ENCODE peak calls at places on chromosomes 3 and 15, in four cellular contexts. One of them, this sample, is unnamed.

GRCh38 chr3:122680381-122681293 is at the start of gene PARP14:
- DNase-seq in K562: peak
- DNase-seq in A549: peak
- DNase-seq in HepG2: peak
- DNase-seq in this sample: no peak

GRCh38 chr15:40386480-40386879 is 4.0 kb downstream of the KNSTRN start:
- DNase-seq in A549: no peak
- DNase-seq in HepG2: no peak
- DNase-seq in K562: no peak
- DNase-seq in this sample: no peak

GRCh38 chr15:58755956-58756355 is 6.4 kb upstream of the ADAM10 start:
- DNase-seq in K562: peak
- DNase-seq in HepG2: no peak
- DNase-seq in A549: no peak
- DNase-seq in this sample: no peak

GRCh38 chr3:50516048-50516871 is 12.8 kb upstream of the CACNA2D2 start:
- DNase-seq in HepG2: peak
- DNase-seq in K562: peak
- DNase-seq in A549: no peak
- DNase-seq in this sample: no peak

GRCh38 chr15:38589502-38589901 is 24.9 kb upstream of the RASGRP1 start:
- DNase-seq in K562: peak
- DNase-seq in A549: peak
- DNase-seq in HepG2: no peak
- DNase-seq in this sample: no peak

GRCh38 chr3:58617338-58617761 is 40.2 kb upstream of the FAM107A start:
- DNase-seq in A549: no peak
- DNase-seq in K562: no peak
- DNase-seq in HepG2: no peak
- DNase-seq in this sample: no peak

GRCh38 chr15:39317225-39317624 is 263.7 kb upstream of the THBS1 start:
- DNase-seq in HepG2: no peak
- DNase-seq in K562: no peak
- DNase-seq in A549: no peak
- DNase-seq in this sample: no peak

GRCh38 chr3:136818851-136819783 is at the start of gene SLC35G2:
- DNase-seq in A549: peak
- DNase-seq in HepG2: peak
- DNase-seq in K562: peak
- DNase-seq in this sample: no peak

GRCh38 chr3:68447885-68448284 is 484.5 kb downstream of the TAFA4 start:
- DNase-seq in HepG2: no peak
- DNase-seq in A549: no peak
- DNase-seq in K562: no peak
- DNase-seq in this sample: no peak

GRCh38 chr3:181966387-181966786 is 254.7 kb downstream of the SOX2 start:
- DNase-seq in A549: no peak
- DNase-seq in K562: no peak
- DNase-seq in HepG2: no peak
- DNase-seq in this sample: no peak

GRCh38 chr3:94936023-94936580 is 873.2 kb downstream of the NSUN3 start:
- DNase-seq in K562: no peak
- DNase-seq in A549: no peak
- DNase-seq in HepG2: peak
- DNase-seq in this sample: no peak

GRCh38 chr3:184884359-184885017 is 72.5 kb downstream of the VPS8 start:
- DNase-seq in HepG2: no peak
- DNase-seq in A549: no peak
- DNase-seq in K562: no peak
- DNase-seq in this sample: peak

GRCh38 chr3:193865339-193865738 is 270.6 kb upstream of the HES1 start:
- DNase-seq in K562: no peak
- DNase-seq in HepG2: no peak
- DNase-seq in A549: no peak
- DNase-seq in this sample: no peak

GRCh38 chr15:98684441-98684840 is 36.1 kb downstream of the IGF1R start:
- DNase-seq in HepG2: no peak
- DNase-seq in K562: no peak
- DNase-seq in A549: no peak
- DNase-seq in this sample: no peak

GRCh38 chr3:71092665-71093064 is 490.9 kb downstream of the FOXP1 start:
- DNase-seq in A549: no peak
- DNase-seq in HepG2: no peak
- DNase-seq in K562: no peak
- DNase-seq in this sample: no peak

GRCh38 chr15:90191795-90192494 is 9.2 kb upstream of the SEMA4B start:
- DNase-seq in A549: peak
- DNase-seq in HepG2: peak
- DNase-seq in K562: peak
- DNase-seq in this sample: peak

GRCh38 chr3:95399580-95399979 is 1336.7 kb downstream of the NSUN3 start:
- DNase-seq in A549: no peak
- DNase-seq in HepG2: no peak
- DNase-seq in K562: no peak
- DNase-seq in this sample: no peak

GRCh38 chr3:123202451-123202850 is 708 bp downstream of the SEC22A start:
- DNase-seq in K562: peak
- DNase-seq in HepG2: peak
- DNase-seq in A549: peak
- DNase-seq in this sample: no peak

GRCh38 chr3:150370129-150370602 is 37.9 kb upstream of the TSC22D2 start:
- DNase-seq in A549: peak
- DNase-seq in K562: peak
- DNase-seq in HepG2: peak
- DNase-seq in this sample: no peak

GRCh38 chr3:142644502-142644901 is 48.3 kb downstream of the PLS1 start:
- DNase-seq in HepG2: no peak
- DNase-seq in K562: no peak
- DNase-seq in A549: no peak
- DNase-seq in this sample: no peak

GRCh38 chr3:186209810-186210752 is 101.2 kb upstream of the ETV5 start:
- DNase-seq in K562: peak
- DNase-seq in A549: no peak
- DNase-seq in HepG2: peak
- DNase-seq in this sample: no peak

GRCh38 chr3:33131328-33132018 is 17.7 kb downstream of the CRTAP start:
- DNase-seq in K562: peak
- DNase-seq in A549: peak
- DNase-seq in HepG2: peak
- DNase-seq in this sample: no peak

GRCh38 chr3:51679318-51679717 is 8.3 kb downstream of the TEX264 start:
- DNase-seq in HepG2: no peak
- DNase-seq in K562: no peak
- DNase-seq in A549: no peak
- DNase-seq in this sample: no peak

GRCh38 chr3:192884831-192885356 is 32.8 kb downstream of the MB21D2 start:
- DNase-seq in A549: no peak
- DNase-seq in K562: no peak
- DNase-seq in HepG2: no peak
- DNase-seq in this sample: no peak

GRCh38 chr15:91922701-91923279 is 69.3 kb downstream of the SLCO3A1 start:
- DNase-seq in HepG2: no peak
- DNase-seq in K562: no peak
- DNase-seq in A549: no peak
- DNase-seq in this sample: no peak

GRCh38 chr15:101048191-101049011 is 129.2 kb downstream of the LRRK1 start:
- DNase-seq in A549: no peak
- DNase-seq in K562: no peak
- DNase-seq in HepG2: no peak
- DNase-seq in this sample: no peak

GRCh38 chr3:124607163-124607562 is 123.1 kb upstream of the UMPS start:
- DNase-seq in HepG2: peak
- DNase-seq in K562: no peak
- DNase-seq in A549: no peak
- DNase-seq in this sample: no peak

GRCh38 chr3:154886437-154886836 is 193.7 kb upstream of the MME start:
- DNase-seq in HepG2: no peak
- DNase-seq in K562: no peak
- DNase-seq in A549: no peak
- DNase-seq in this sample: no peak

GRCh38 chr15:56236197-56236596 is 7.5 kb downstream of the RFX7 start:
- DNase-seq in HepG2: no peak
- DNase-seq in A549: no peak
- DNase-seq in K562: no peak
- DNase-seq in this sample: no peak

GRCh38 chr3:155595371-155595770 is 149.5 kb downstream of the PLCH1 start:
- DNase-seq in K562: no peak
- DNase-seq in A549: no peak
- DNase-seq in HepG2: peak
- DNase-seq in this sample: no peak

DNA sequence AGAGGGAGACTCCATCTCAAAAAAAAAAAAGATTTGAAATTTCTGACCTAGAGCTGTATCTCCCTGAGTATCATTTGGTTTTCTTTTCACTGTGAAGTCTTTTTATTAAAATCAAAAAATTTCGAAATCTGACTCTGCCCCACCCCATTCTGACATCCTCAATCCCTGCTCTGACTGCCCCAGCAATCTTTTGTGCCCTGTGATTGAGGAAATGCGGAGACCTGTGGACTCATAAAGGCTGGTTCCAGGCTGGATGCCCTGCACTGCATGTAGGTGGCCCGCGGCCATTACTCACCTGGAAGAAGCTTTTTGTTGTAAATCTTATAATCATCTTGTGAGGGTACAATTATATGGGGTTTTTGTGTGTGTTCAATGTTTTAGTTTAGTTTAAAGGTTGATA is 147.3 kb upstream of the SEMA6D start:
- DNase-seq in K562: no peak
- DNase-seq in A549: no peak
- DNase-seq in HepG2: no peak
- DNase-seq in this sample: no peak
- TF ChIP-seq REST in K562: no peak
- TF ChIP-seq REST in A549: no peak
- TF ChIP-seq REST in HepG2: no peak
- TF ChIP-seq REST in this sample: no peak

DNA sequence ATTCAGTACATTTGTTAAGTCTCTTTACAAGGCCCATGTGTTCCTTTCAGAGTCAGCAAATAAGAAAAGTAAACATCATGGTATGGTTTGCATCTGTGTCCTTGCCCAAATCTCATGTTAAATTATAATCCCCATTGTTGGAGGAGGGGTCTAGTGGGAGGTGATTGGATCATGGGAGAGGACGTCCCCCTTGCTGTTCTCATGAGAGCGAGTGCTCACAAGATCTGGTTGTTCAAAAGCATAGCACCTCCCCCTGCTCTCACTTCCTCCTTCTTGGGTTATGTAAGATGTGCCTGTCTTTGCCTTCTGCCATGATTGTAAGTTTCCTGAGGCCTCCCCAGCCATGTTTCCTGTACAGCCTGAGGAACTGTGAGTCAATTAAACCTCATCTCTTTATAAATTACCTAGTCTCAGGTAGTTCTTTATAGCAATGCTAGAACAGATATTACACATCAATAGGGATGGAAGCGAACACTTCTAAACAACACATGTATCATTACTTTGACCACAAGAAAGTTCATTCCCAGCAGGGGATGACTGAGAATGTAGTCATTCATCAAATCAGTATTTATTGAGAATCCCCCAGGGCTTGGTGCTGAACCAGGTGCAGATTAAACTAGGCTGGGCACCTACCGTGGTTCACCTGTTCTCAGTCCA is 4.1 kb downstream of the EFCAB12 start:
- DNase-seq in K562: peak
- DNase-seq in HepG2: peak
- DNase-seq in A549: peak
- DNase-seq in this sample: peak
- TF ChIP-seq BHLHE40 in K562: no peak
- TF ChIP-seq BHLHE40 in HepG2: no peak
- TF ChIP-seq BHLHE40 in A549: no peak
- TF ChIP-seq BHLHE40 in this sample: peak

GRCh38 chr15:31486906-31487695 is 160.5 kb downstream of the KLF13 start:
- DNase-seq in HepG2: no peak
- DNase-seq in A549: no peak
- DNase-seq in K562: no peak
- DNase-seq in this sample: no peak

GRCh38 chr15:31489281-31489680 is 162.6 kb downstream of the KLF13 start:
- DNase-seq in HepG2: no peak
- DNase-seq in A549: no peak
- DNase-seq in K562: no peak
- DNase-seq in this sample: no peak

GRCh38 chr15:31487811-31488436 is 161.3 kb downstream of the KLF13 start:
- DNase-seq in K562: no peak
- DNase-seq in A549: peak
- DNase-seq in HepG2: no peak
- DNase-seq in this sample: peak

GRCh38 chr15:31489801-31490646 is 163.4 kb downstream of the KLF13 start:
- DNase-seq in A549: peak
- DNase-seq in K562: peak
- DNase-seq in HepG2: peak
- DNase-seq in this sample: no peak

GRCh38 chr15:31488437-31489204 is 162.0 kb downstream of the KLF13 start:
- DNase-seq in K562: peak
- DNase-seq in A549: peak
- DNase-seq in HepG2: peak
- DNase-seq in this sample: peak
- TF ChIP-seq REST in K562: no peak
- TF ChIP-seq REST in A549: no peak
- TF ChIP-seq REST in HepG2: no peak
- TF ChIP-seq REST in this sample: no peak

DNA sequence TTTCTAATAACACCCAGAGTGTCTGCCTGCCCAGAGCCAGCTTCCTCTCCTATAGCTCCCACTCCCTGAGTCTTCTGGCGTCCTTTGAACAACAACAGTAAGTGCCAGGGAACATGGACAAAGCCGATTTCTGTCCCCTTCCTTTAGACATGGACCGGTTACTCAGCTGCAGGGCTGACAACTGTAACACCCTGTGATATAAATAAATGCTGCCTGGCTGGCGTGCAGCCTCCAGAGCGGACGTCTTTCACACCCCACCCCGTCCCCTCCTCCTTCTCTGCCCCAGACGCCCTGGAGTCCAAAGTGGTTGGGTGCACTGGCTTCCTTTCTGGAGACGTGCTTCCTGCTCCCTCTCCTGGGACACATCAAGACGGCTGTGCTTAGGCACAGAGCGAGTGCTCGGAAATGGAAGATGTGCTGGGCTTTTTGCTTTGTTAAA is 281.9 kb upstream of the LRRFIP2 start:
- DNase-seq in HepG2: no peak
- DNase-seq in K562: no peak
- DNase-seq in A549: no peak
- DNase-seq in this sample: no peak
- TF ChIP-seq BHLHE40 in HepG2: no peak
- TF ChIP-seq BHLHE40 in K562: no peak
- TF ChIP-seq BHLHE40 in A549: no peak
- TF ChIP-seq BHLHE40 in this sample: no peak